ENCODE peak calls at places on chromosome 7, in five cellular contexts. X is fibroblast of lung, B is astrocyte, W is mammary epithelial cell, Z is GM23248. C is an unnamed sample.

GRCh38 chr7:128347573-128348147 is 4.0 kb upstream of the RBM28 start:
- DNase-seq in Z (peak; percentile 68), X (peak; percentile 63), W (no peak), B (no peak), C (peak; percentile 52)

GRCh38 chr7:47956220-47956619 is 8.0 kb upstream of the PKD1L1 start:
- DNase-seq in X (no peak), B (no peak), Z (no peak), W (no peak), C (no peak)

GRCh38 chr7:105581066-105581811 is at the start of gene EFCAB10:
- DNase-seq in X (peak; percentile 53), B (peak; percentile 36), W (peak; percentile 31), Z (peak; percentile 60), C (no peak)

GRCh38 chr7:16460789-16461465 is 4.6 kb downstream of the SOSTDC1 start:
- DNase-seq in X (peak; percentile 31), W (no peak), B (no peak), Z (no peak), C (no peak)

GRCh38 chr7:92615861-92616260 is 25.7 kb upstream of the FAM133B start:
- DNase-seq in Z (no peak), W (no peak), B (no peak), X (no peak), C (no peak)

GRCh38 chr7:29935111-29935510 is 54.5 kb downstream of the SCRN1 start:
- DNase-seq in Z (peak; percentile 22), X (no peak), B (peak; percentile 28), W (no peak), C (no peak)

GRCh38 chr7:17109017-17109416 is 189.4 kb upstream of the AHR start:
- DNase-seq in X (peak; percentile 67), B (peak; percentile 81), Z (peak; percentile 66), W (peak; percentile 58), C (no peak)

GRCh38 chr7:91940171-91940570 is 491 bp upstream of the AKAP9 start:
- DNase-seq in X (peak; percentile 24), B (no peak), Z (peak; percentile 55), W (no peak), C (peak; percentile 38)

GRCh38 chr7:26419198-26419597 is 127.5 kb downstream of the SNX10 start:
- DNase-seq in B (no peak), Z (no peak), W (no peak), X (no peak), C (no peak)

GRCh38 chr7:45007106-45007505 is 7.1 kb downstream of the CCM2 start:
- DNase-seq in B (no peak), W (no peak), X (no peak), Z (no peak), C (no peak)

GRCh38 chr7:30659312-30659711 is 22.9 kb downstream of the CRHR2 start:
- DNase-seq in X (no peak), Z (peak; percentile 18), W (peak; percentile 9), B (no peak), C (no peak)

GRCh38 chr7:41107330-41107937 is 595.5 kb downstream of the INHBA start:
- DNase-seq in Z (peak; percentile 29), W (peak; percentile 99), X (no peak), B (peak; percentile 73), C (no peak)

GRCh38 chr7:44695756-44696155 is 52.9 kb upstream of the ZMIZ2 start:
- DNase-seq in Z (no peak), B (no peak), W (no peak), X (no peak), C (no peak)

GRCh38 chr7:107936312-107936711 is 45.3 kb downstream of the DLD start:
- DNase-seq in Z (no peak), B (no peak), X (no peak), W (no peak), C (no peak)

GRCh38 chr7:107931740-107932515 is 40.9 kb downstream of the DLD start:
- DNase-seq in B (no peak), X (no peak), W (no peak), Z (no peak), C (no peak)

GRCh38 chr7:107933386-107934013 is 42.5 kb downstream of the DLD start:
- DNase-seq in Z (no peak), X (no peak), B (no peak), W (no peak), C (no peak)

GRCh38 chr7:107934991-107935770 is 44.2 kb downstream of the DLD start:
- DNase-seq in Z (peak; percentile 68), W (no peak), B (peak; percentile 91), X (peak; percentile 50), C (no peak)

GRCh38 chr7:107932851-107933250 is 41.9 kb downstream of the DLD start:
- DNase-seq in B (no peak), Z (no peak), X (no peak), W (no peak), C (no peak)
- H3K27ac ChIP-seq in B (peak overlapping the region; percentile 24), Z (no peak overlapping the region), X (no peak overlapping the region), W (no peak overlapping the region), C (no peak overlapping the region)

DNA sequence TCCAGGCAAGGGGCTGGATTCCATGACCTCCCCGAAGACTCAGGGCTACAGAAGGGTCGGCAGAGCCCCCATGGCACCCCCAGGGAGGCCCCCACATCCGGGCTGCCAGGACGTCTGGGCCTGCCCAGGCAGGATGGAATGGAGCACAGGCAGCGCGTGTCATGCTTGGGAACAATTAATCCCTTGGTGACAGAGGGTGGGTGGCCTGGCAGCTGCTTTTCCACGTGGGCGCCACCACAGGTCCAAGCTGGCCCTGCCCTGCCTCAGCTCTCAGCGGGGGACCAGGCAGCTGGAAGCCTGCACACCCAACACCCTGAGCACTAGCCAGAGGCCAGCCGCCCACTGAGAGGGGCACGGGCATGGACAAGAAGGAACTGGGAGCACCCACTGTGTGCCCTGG is 11.4 kb downstream of the ELN start:
- DNase-seq in Z (no peak), W (peak; percentile 10), B (no peak), X (no peak), C (no peak)
- H3K4me2 ChIP-seq in Z (no peak overlapping the region), W (no peak overlapping the region), B (no peak overlapping the region), X (no peak overlapping the region), C (no peak overlapping the region)

GRCh38 chr7:50475340-50475739 is 25.2 kb upstream of the FIGNL1 start:
- DNase-seq in X (no peak), B (no peak), Z (no peak), W (no peak), C (no peak)
- H3K27ac ChIP-seq in X (no peak overlapping the region), B (no peak overlapping the region), Z (no peak overlapping the region), W (no peak overlapping the region), C (no peak overlapping the region)

GRCh38 chr7:464177-464711 is 55.4 kb downstream of the PDGFA start:
- DNase-seq in X (no peak), Z (no peak), B (no peak), W (no peak), C (no peak)
- H3K4me2 ChIP-seq in X (no peak overlapping the region), Z (no peak overlapping the region), B (no peak overlapping the region), W (no peak overlapping the region), C (no peak overlapping the region)

DNA sequence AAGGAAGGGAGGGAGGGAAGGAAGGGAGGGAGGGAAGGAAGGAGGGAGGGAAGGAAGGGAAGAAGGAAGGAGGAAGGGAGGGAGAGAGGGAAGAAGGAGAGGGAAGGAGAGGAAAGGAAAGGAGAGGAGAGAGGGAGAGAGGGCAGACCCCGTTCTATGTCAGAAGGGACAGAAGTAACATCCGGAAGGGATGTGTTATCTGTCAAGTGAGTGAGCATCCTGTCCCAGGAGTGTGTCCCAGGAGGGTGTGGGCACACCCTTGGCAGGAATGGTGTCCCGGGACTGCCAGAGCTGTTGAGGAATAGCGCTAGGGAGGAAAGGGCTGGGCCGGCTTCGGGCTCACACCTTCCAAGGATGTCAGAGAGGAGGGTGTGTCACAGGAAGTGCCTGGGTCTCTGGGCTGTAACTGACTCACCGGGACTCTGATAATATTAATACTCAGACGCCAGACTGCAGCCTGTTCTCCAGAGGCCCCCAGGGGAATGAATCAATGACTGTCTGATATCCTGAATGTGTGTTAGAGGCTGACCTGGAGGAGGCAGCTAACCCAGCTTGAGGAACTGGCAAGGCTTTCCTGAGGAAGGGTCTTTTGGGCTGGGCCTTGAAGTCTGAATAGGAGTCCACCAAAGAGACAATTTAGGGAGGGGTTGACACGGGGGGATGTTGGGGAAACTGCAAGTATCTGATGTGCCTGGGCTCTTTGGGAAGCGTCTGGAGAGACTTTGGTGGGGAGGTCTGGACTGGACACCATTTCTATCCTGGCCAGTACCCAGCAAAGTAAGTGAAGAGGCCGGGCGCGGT is 125.7 kb upstream of the TNRC18 start:
- DNase-seq in B (peak; percentile 62), W (peak; percentile 93), X (peak; percentile 49), Z (peak; percentile 96), C (no peak)
- H3K27ac ChIP-seq in B (no peak overlapping the region), W (peak overlapping the region; percentile 76), X (no peak overlapping the region), Z (peak overlapping the region; percentile 1), C (no peak overlapping the region)

GRCh38 chr7:65239707-65240352 is 133.8 kb upstream of the ZNF92 start:
- DNase-seq in B (peak; percentile 14), W (peak; percentile 8), Z (peak; percentile 23), X (peak; percentile 12), C (no peak)
- H3K4me2 ChIP-seq in B (peak overlapping the region; percentile 94), W (peak overlapping the region; percentile 89), Z (peak overlapping the region; percentile 53), X (peak overlapping the region; percentile 25), C (no peak overlapping the region)

GRCh38 chr7:20865684-20866083 is 79.0 kb upstream of the SP8 start:
- DNase-seq in X (no peak), W (no peak), B (no peak), Z (no peak), C (no peak)

DNA sequence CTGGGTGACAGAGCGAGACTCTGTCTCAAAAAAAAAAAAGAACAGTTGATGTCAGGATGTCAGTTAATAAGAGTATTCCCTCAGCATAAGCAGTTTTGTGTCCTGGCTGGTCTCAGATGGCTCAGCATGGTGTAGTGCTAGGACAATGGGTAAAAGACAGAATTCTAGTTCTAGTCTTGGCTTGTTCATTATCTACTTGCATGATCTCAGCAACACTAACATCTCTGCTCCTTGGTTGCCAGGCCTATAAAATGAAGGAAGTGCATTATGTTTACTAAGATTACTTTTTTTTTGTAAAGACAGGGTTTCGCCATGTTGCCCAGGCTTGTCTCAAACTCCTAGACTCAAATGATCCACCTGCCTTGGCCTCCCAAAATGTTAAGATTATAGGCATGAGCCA is 84.3 kb upstream of the SP8 start:
- DNase-seq in Z (no peak), B (no peak), W (peak; percentile 44), X (no peak), C (no peak)
- H3K27ac ChIP-seq in Z (no peak overlapping the region), B (no peak overlapping the region), W (no peak overlapping the region), X (no peak overlapping the region), C (no peak overlapping the region)